ENCODE peak calls at places on chromosomes 6 and 20, in six cellular contexts. T is MM.1S, F is neural progenitor cell, L is HCT116, V is SK-N-SH, N is PC-3. E is an unnamed sample.

GRCh38 chr6:170415318-170415717 is 108.8 kb downstream of the FAM120B start:
- DNase-seq in T (no peak), F (no peak), L (no peak), V (no peak), N (no peak), E (no peak)

GRCh38 chr6:89414215-89414614 is 2.1 kb upstream of the RRAGD start:
- DNase-seq in T (no peak), F (no peak), L (no peak), V (no peak), N (no peak), E (no peak)

GRCh38 chr6:167108278-167108677 is 14.6 kb upstream of the CCR6 start:
- DNase-seq in T (no peak), F (no peak), L (no peak), V (no peak), N (no peak), E (no peak)

GRCh38 chr6:131948221-131948661 is 2.9 kb downstream of the CCN2 start:
- DNase-seq in T (no peak), F (no peak), L (no peak), V (no peak), N (no peak), E (peak; percentile 48)

GRCh38 chr6:156988276-156989158 is 211.3 kb downstream of the ARID1B start:
- DNase-seq in T (peak; percentile 25), F (peak; percentile 56), L (no peak), V (peak; percentile 39), N (no peak), E (no peak)

GRCh38 chr20:48003021-48003420 is 217.7 kb upstream of the SULF2 start:
- DNase-seq in T (no peak), F (no peak), L (no peak), V (no peak), N (no peak), E (no peak)

GRCh38 chr6:79305020-79305419 is 70.5 kb upstream of the HMGN3 start:
- DNase-seq in T (no peak), F (no peak), L (no peak), V (no peak), N (no peak), E (no peak)

GRCh38 chr20:53739799-53740785 is 146.5 kb upstream of the ZNF217 start:
- DNase-seq in T (peak; percentile 54), F (no peak), L (no peak), V (no peak), N (peak; percentile 68), E (peak; percentile 70)

GRCh38 chr6:37303891-37304503 is 46.1 kb upstream of the TMEM217 start:
- DNase-seq in T (peak; percentile 82), F (peak; percentile 20), L (peak; percentile 10), V (peak; percentile 50), N (peak; percentile 64), E (peak; percentile 70)

GRCh38 chr20:51326241-51326819 is 216.2 kb downstream of the NFATC2 start:
- DNase-seq in T (peak; percentile 51), F (peak; percentile 82), L (peak; percentile 54), V (peak; percentile 52), N (no peak), E (peak; percentile 46)

GRCh38 chr6:39093167-39093708 is 21.7 kb downstream of the SAYSD1 start:
- DNase-seq in T (no peak), F (no peak), L (no peak), V (no peak), N (no peak), E (no peak)

GRCh38 chr6:109457596-109457996 is 2.0 kb upstream of the MICAL1 start:
- DNase-seq in T (no peak), F (no peak), L (no peak), V (no peak), N (no peak), E (peak; percentile 62)

GRCh38 chr6:85641522-85641915 is 1.2 kb downstream of the SYNCRIP start:
- DNase-seq in T (peak; percentile 10), F (no peak), L (no peak), V (no peak), N (peak; percentile 30), E (peak; percentile 65)

GRCh38 chr20:47792021-47792618 is 6.8 kb upstream of the SULF2 start:
- DNase-seq in T (no peak), F (no peak), L (no peak), V (no peak), N (peak; percentile 98), E (peak; percentile 95)

GRCh38 chr20:15576401-15576800 is 996.8 kb downstream of the KIF16B start:
- DNase-seq in T (no peak), F (no peak), L (no peak), V (no peak), N (no peak), E (peak; percentile 51)

GRCh38 chr20:11117808-11118528 is 444.2 kb upstream of the JAG1 start:
- DNase-seq in T (no peak), F (no peak), L (peak; percentile 27), V (no peak), N (peak; percentile 98), E (peak; percentile 85)

GRCh38 chr6:128918886-128919285 is 35.9 kb downstream of the LAMA2 start:
- DNase-seq in T (no peak), F (no peak), L (no peak), V (no peak), N (no peak), E (peak; percentile 65)

GRCh38 chr20:63082939-63083735 is 76.4 kb upstream of the BHLHE23 start:
- DNase-seq in T (no peak), F (no peak), L (no peak), V (no peak), N (no peak), E (no peak)

GRCh38 chr6:56021943-56022342 is 146.6 kb upstream of the BMP5 start:
- DNase-seq in T (no peak), F (peak; percentile 53), L (no peak), V (no peak), N (peak; percentile 47), E (no peak)

GRCh38 chr6:6686748-6687601 is 98.5 kb downstream of the LY86 start:
- DNase-seq in T (peak; percentile 92), F (peak; percentile 98), L (peak; percentile 93), V (peak; percentile 89), N (peak; percentile 99), E (peak; percentile 42)

GRCh38 chr6:107832146-107833056 is 8.3 kb upstream of the SCML4 start:
- DNase-seq in T (no peak), F (no peak), L (no peak), V (no peak), N (no peak), E (no peak)

GRCh38 chr6:127518710-127519468 is at the start of gene MTCL3:
- DNase-seq in T (no peak), F (peak; percentile 86), L (no peak), V (peak; percentile 76), N (no peak), E (peak; percentile 77)
- TF ChIP-seq EZH2phosphoT487 in T (no peak), F (no peak), L (no peak), V (no peak), N (no peak), E (no peak)

GRCh38 chr6:40948598-40948997 is 90.4 kb downstream of the UNC5CL start:
- DNase-seq in T (no peak), F (no peak), L (no peak), V (no peak), N (peak; percentile 25), E (peak; percentile 59)

GRCh38 chr6:40946738-40947301 is 92.2 kb downstream of the UNC5CL start:
- DNase-seq in T (no peak), F (no peak), L (no peak), V (no peak), N (no peak), E (peak; percentile 32)

GRCh38 chr6:40950986-40951730 is 87.9 kb downstream of the UNC5CL start:
- DNase-seq in T (no peak), F (no peak), L (no peak), V (peak; percentile 27), N (peak; percentile 71), E (peak; percentile 73)

GRCh38 chr6:40953486-40953885 is 85.5 kb downstream of the UNC5CL start:
- DNase-seq in T (no peak), F (no peak), L (no peak), V (peak; percentile 19), N (no peak), E (peak; percentile 54)

GRCh38 chr6:40947876-40948514 is 91.0 kb downstream of the UNC5CL start:
- DNase-seq in T (no peak), F (no peak), L (no peak), V (no peak), N (peak; percentile 76), E (peak; percentile 84)
- TF ChIP-seq EZH2phosphoT487 in T (no peak), F (no peak), L (no peak), V (no peak), N (no peak), E (no peak)

GRCh38 chr6:152632383-152632782 is 4.8 kb downstream of the SYNE1 start:
- DNase-seq in T (no peak), F (no peak), L (no peak), V (no peak), N (no peak), E (no peak)

GRCh38 chr6:152637422-152638047 is 373 bp upstream of the SYNE1 start:
- DNase-seq in T (no peak), F (no peak), L (no peak), V (no peak), N (no peak), E (peak; percentile 32)

GRCh38 chr6:152636675-152637421 is at the start of gene SYNE1:
- DNase-seq in T (no peak), F (peak; percentile 67), L (no peak), V (peak; percentile 84), N (no peak), E (peak; percentile 75)

GRCh38 chr6:152634773-152635172 is 2.4 kb downstream of the SYNE1 start:
- DNase-seq in T (peak; percentile 33), F (no peak), L (no peak), V (no peak), N (no peak), E (peak; percentile 4)

DNA sequence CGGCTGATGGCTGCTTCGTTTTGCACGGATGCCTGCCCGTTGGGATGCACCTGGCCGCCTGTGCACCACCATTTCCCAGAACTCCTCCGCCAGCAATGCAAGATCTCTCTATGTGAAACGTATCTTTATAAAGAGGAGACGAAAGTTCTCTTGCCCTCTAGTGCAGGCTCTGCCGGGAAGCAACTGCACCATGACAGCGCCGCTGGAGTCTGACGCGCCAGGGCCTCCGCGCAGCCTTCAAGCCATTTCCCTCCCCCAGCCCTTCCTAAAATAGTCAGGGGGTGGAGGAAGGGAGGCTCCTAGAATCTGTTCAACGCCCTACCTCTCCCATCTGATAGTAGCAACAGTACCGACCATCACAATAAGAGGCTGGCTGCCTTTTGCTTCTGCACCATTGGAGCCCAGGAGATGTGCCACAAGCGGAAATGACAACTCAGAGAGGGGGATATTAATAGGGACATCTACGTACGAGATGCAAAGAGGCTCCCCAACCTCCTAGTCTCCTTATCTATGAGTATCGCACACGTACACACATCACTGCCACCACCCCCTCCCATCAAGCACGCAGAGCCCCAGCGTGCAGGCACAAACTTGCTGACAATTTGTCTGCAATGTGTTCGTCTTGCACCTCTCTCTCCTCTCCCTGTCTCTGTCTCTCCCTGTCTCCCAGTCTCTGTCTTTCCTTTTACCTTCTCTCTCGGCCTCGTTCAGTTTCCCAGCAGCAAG is 1.1 kb downstream of the SYNE1 start:
- DNase-seq in T (no peak), F (peak; percentile 51), L (no peak), V (peak; percentile 56), N (no peak), E (peak; percentile 79)
- TF ChIP-seq EZH2phosphoT487 in T (no peak), F (no peak), L (no peak), V (no peak), N (no peak), E (no peak)

DNA sequence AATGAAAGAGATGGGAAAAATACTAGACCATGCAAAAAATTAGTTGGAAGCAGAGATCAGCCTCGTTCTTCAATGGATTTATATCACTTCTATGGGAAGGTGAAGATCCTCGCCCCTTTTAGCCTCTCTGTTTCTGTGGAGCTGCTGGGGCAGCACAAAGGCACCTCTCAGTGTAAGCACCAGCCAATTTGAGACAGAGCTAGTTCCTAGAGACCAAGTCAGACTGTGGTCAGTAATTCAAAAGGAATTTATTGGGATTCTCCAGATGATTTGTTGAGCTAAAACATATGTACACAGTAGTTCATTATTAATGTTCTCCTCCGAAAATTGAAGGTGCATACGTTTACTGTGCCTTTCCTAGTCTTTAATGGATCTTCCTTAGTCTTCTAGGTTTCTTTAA is 42.4 kb downstream of the SCGN start:
- DNase-seq in T (no peak), F (no peak), L (no peak), V (no peak), N (peak; percentile 25), E (peak; percentile 15)
- TF ChIP-seq EZH2phosphoT487 in T (no peak), F (no peak), L (no peak), V (no peak), N (no peak), E (no peak)